ENCODE peak calls at places on chromosomes 3 and 15, in six cellular contexts. M is H9, Z is mesenchymal stem cell, W is IMR-90, I is H1, X is trophoblast cell. K is an unnamed sample.

GRCh38 chr3:20646425-20646824 is 460.4 kb upstream of the SGO1 start:
- DNase-seq in M (no peak), Z (no peak), W (no peak), I (no peak), X (no peak), K (no peak)

GRCh38 chr3:58868101-58868779 is 181.6 kb downstream of the CFAP20DC start:
- DNase-seq in M (no peak), Z (no peak), W (no peak), I (no peak), X (no peak), K (no peak)

GRCh38 chr15:97224191-97224641 is 736.3 kb upstream of the ARRDC4 start:
- DNase-seq in M (no peak), Z (no peak), W (no peak), I (no peak), X (no peak), K (no peak)

GRCh38 chr3:127754411-127755304 is 67.7 kb downstream of the MGLL start:
- DNase-seq in M (no peak), Z (no peak), W (no peak), I (no peak), X (peak; percentile 29), K (no peak)

GRCh38 chr3:58497074-58497473 is 5.2 kb downstream of the KCTD6 start:
- DNase-seq in M (no peak), Z (no peak), W (no peak), I (no peak), X (no peak), K (peak; percentile 74)

GRCh38 chr3:46143951-46144473 is 64.1 kb downstream of the CCR1 start:
- DNase-seq in M (no peak), Z (no peak), W (no peak), I (no peak), X (no peak), K (no peak)

GRCh38 chr15:59344311-59344710 is 28.4 kb downstream of the MYO1E start:
- DNase-seq in M (no peak), Z (no peak), W (no peak), I (no peak), X (peak; percentile 73), K (no peak)

GRCh38 chr15:62888628-62889027 is 153.9 kb upstream of the TPM1 start:
- DNase-seq in M (no peak), Z (no peak), W (peak; percentile 17), I (no peak), X (no peak), K (no peak)

GRCh38 chr3:150523538-150523937 is 22.8 kb downstream of the SERP1 start:
- DNase-seq in M (no peak), Z (no peak), W (no peak), I (no peak), X (no peak), K (no peak)

GRCh38 chr15:93965491-93965890 is 265.9 kb upstream of the MCTP2 start:
- DNase-seq in M (no peak), Z (no peak), W (no peak), I (no peak), X (no peak), K (no peak)

GRCh38 chr3:134476306-134476705 is 9.5 kb downstream of the ANAPC13 start:
- DNase-seq in M (no peak), Z (peak; percentile 47), W (peak; percentile 68), I (no peak), X (peak; percentile 73), K (no peak)

GRCh38 chr3:8536106-8537052 is 34.8 kb downstream of the LMCD1 start:
- DNase-seq in M (peak; percentile 39), Z (peak; percentile 55), W (peak; percentile 88), I (no peak), X (no peak), K (no peak)

GRCh38 chr3:43615133-43615532 is 6.7 kb downstream of the ANO10 start:
- DNase-seq in M (no peak), Z (no peak), W (no peak), I (no peak), X (no peak), K (no peak)

GRCh38 chr15:73010154-73011152 is 41.8 kb upstream of the NEO1 start:
- DNase-seq in M (no peak), Z (no peak), W (peak; percentile 22), I (no peak), X (no peak), K (no peak)

GRCh38 chr3:195110647-195111321 is 160.2 kb downstream of the XXYLT1 start:
- DNase-seq in M (no peak), Z (no peak), W (no peak), I (no peak), X (peak; percentile 7), K (no peak)

GRCh38 chr3:185688808-185689207 is 102.7 kb downstream of the SENP2 start:
- DNase-seq in M (peak; percentile 38), Z (peak; percentile 99), W (peak; percentile 99), I (no peak), X (peak; percentile 90), K (no peak)

GRCh38 chr15:76337739-76338554 is 1.4 kb downstream of the ISL2 start:
- DNase-seq in M (peak; percentile 66), Z (peak; percentile 35), W (no peak), I (peak; percentile 78), X (no peak), K (peak; percentile 59)

GRCh38 chr3:44108481-44108880 is 133.2 kb upstream of the TOPAZ1 start:
- DNase-seq in M (no peak), Z (no peak), W (no peak), I (no peak), X (no peak), K (no peak)

GRCh38 chr3:123813876-123814275 is 70.3 kb downstream of the MYLK start:
- DNase-seq in M (no peak), Z (no peak), W (no peak), I (no peak), X (no peak), K (no peak)

GRCh38 chr3:58607816-58608215 is 30.6 kb upstream of the FAM107A start:
- DNase-seq in M (no peak), Z (no peak), W (no peak), I (no peak), X (no peak), K (no peak)

GRCh38 chr15:70935631-70936030 is 43.0 kb downstream of the LRRC49 start:
- DNase-seq in M (no peak), Z (no peak), W (no peak), I (no peak), X (no peak), K (no peak)

GRCh38 chr15:72521682-72522081 is 47.6 kb downstream of the ARIH1 start:
- DNase-seq in M (no peak), Z (no peak), W (peak; percentile 43), I (no peak), X (no peak), K (no peak)

GRCh38 chr3:156676467-156677119 is 2.2 kb downstream of the TIPARP start:
- DNase-seq in M (no peak), Z (peak; percentile 53), W (peak; percentile 50), I (no peak), X (no peak), K (no peak)

GRCh38 chr3:14358426-14359211 is 43.8 kb upstream of the SLC6A6 start:
- DNase-seq in M (no peak), Z (peak; percentile 81), W (peak; percentile 75), I (no peak), X (no peak), K (no peak)

GRCh38 chr3:183917776-183918175 is 33.1 kb upstream of the PARL start:
- DNase-seq in M (no peak), Z (no peak), W (no peak), I (no peak), X (no peak), K (no peak)

GRCh38 chr3:108319428-108320053 is 23.2 kb downstream of the HHLA2 start:
- DNase-seq in M (no peak), Z (no peak), W (no peak), I (no peak), X (no peak), K (no peak)

GRCh38 chr15:72005483-72005882 is 112.5 kb downstream of the MYO9A start:
- DNase-seq in M (no peak), Z (no peak), W (no peak), I (no peak), X (no peak), K (no peak)

GRCh38 chr3:5122741-5123706 is 932 bp downstream of the ARL8B start:
- DNase-seq in M (peak; percentile 31), Z (peak; percentile 86), W (peak; percentile 67), I (peak; percentile 67), X (peak; percentile 84), K (peak; percentile 48)

GRCh38 chr3:155739154-155739553 is 5.7 kb downstream of the PLCH1 start:
- DNase-seq in M (no peak), Z (peak; percentile 59), W (peak; percentile 11), I (no peak), X (no peak), K (no peak)

GRCh38 chr15:57384816-57385215 is 8.5 kb downstream of the CGNL1 start:
- DNase-seq in M (no peak), Z (peak; percentile 32), W (peak; percentile 72), I (no peak), X (no peak), K (no peak)

GRCh38 chr15:57387644-57388076 is 11.4 kb downstream of the CGNL1 start:
- DNase-seq in M (peak; percentile 59), Z (no peak), W (no peak), I (no peak), X (no peak), K (no peak)

GRCh38 chr15:57388199-57388863 is 12.0 kb downstream of the CGNL1 start:
- DNase-seq in M (no peak), Z (no peak), W (no peak), I (no peak), X (no peak), K (no peak)

GRCh38 chr15:57385923-57386390 is 9.7 kb downstream of the CGNL1 start:
- DNase-seq in M (peak; percentile 68), Z (no peak), W (no peak), I (no peak), X (no peak), K (no peak)

GRCh38 chr15:57387011-57387410 is 10.7 kb downstream of the CGNL1 start:
- DNase-seq in M (no peak), Z (no peak), W (no peak), I (no peak), X (no peak), K (no peak)
- H2BK5ac ChIP-seq in M (no peak overlapping the region), Z (no peak overlapping the region), W (no peak overlapping the region), I (peak overlapping the region; percentile 84), X (no peak overlapping the region), K (no peak overlapping the region)

DNA sequence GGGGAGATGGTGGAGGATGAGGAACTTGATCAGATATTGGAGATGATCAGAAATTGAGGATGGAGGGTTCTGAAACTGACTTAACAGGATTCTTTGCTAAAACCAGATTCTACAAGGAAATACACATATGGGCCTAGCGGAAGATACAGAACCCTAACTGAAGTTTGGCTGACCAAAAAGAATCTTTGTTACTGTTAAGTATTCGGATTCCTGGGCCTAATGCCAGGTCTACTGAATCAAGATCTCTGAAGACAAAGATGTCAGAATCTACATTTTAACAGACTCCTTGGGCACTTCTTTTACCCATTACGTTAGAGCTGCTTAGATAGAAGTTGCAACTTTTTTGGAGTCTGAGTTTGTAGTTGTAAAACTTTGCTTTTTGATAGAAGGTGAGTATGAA is 137.7 kb downstream of the FNDC3B start:
- DNase-seq in M (no peak), Z (no peak), W (peak; percentile 80), I (no peak), X (no peak), K (no peak)
- H3K4me1 ChIP-seq in M (peaks cover 15% of the 10 kb centered on the region), Z (peaks cover 11% of the 10 kb centered on the region), W (peaks cover 25% of the 10 kb centered on the region), I (peaks cover 12% of the 10 kb centered on the region), X (peaks cover 6% of the 10 kb centered on the region), K (peaks cover 13% of the 10 kb centered on the region)

GRCh38 chr3:29240248-29240647 is 40.6 kb upstream of the RBMS3 start:
- DNase-seq in M (no peak), Z (peak; percentile 40), W (peak; percentile 66), I (no peak), X (no peak), K (no peak)
- H3K14ac ChIP-seq in M (no peak overlapping the region), Z (no peak overlapping the region), W (peak overlapping the region; percentile 71), I (no peak overlapping the region), X (no peak overlapping the region), K (no peak overlapping the region)

GRCh38 chr3:50235716-50236483 is at the start of gene GNAI2:
- DNase-seq in M (peak; percentile 99), Z (peak; percentile 99), W (peak; percentile 96), I (peak; percentile 96), X (peak; percentile 99), K (peak; percentile 98)
- H2BK5ac ChIP-seq in M (no peak within 1 kb of the TSS), Z (peak within 1 kb of the TSS; percentile 81), W (peak within 1 kb of the TSS; percentile 90), I (peak within 1 kb of the TSS; percentile 92), X (peak within 1 kb of the TSS; percentile 79), K (peak within 1 kb of the TSS; percentile 68)